ENCODE peak calls at places on chromosomes 11 and 22, in four cellular contexts. L, U, G and A are unnamed samples.

GRCh38 chr22:23071163-23072034 is 1.1 kb downstream of the GNAZ start:
- DNase-seq in L (no peak), U (no peak), G (no peak), A (peak)

GRCh38 chr22:22865311-22866072 is 22.1 kb upstream of the IGLL5 start:
- DNase-seq in L (no peak), U (peak), G (no peak), A (no peak)

GRCh38 chr22:37604875-37605274 is 3.8 kb upstream of the GGA1 start:
- DNase-seq in L (no peak), U (no peak), G (no peak), A (no peak)

GRCh38 chr22:32810241-32811133 is 9.0 kb downstream of the TIMP3 start:
- DNase-seq in L (no peak), U (no peak), G (no peak), A (no peak)

GRCh38 chr11:68012843-68013610 is 2.9 kb downstream of the ALDH3B1 start:
- DNase-seq in L (no peak), U (no peak), G (peak), A (no peak)

GRCh38 chr11:43071338-43071737 is 240.5 kb upstream of the API5 start:
- DNase-seq in L (no peak), U (no peak), G (no peak), A (no peak)

GRCh38 chr22:26394787-26395186 is 34.3 kb upstream of the ASPHD2 start:
- DNase-seq in L (no peak), U (no peak), G (no peak), A (no peak)

GRCh38 chr11:129192150-129192549 is at the start of gene ARHGAP32:
- DNase-seq in L (peak), U (no peak), G (no peak), A (no peak)

GRCh38 chr22:35352214-35353111 is 28.4 kb upstream of the HMOX1 start:
- DNase-seq in L (peak), U (no peak), G (peak), A (no peak)

GRCh38 chr11:58675344-58676155 is 53.1 kb downstream of the CNTF start:
- DNase-seq in L (peak), U (peak), G (peak), A (peak)

GRCh38 chr11:19307498-19307897 is 66.8 kb upstream of the E2F8 start:
- DNase-seq in L (no peak), U (no peak), G (no peak), A (no peak)

GRCh38 chr11:124518900-124519541 is 24.4 kb downstream of the OR8B12 start:
- DNase-seq in L (no peak), U (no peak), G (no peak), A (no peak)

GRCh38 chr22:30474683-30475424 is 3.0 kb upstream of the SEC14L3 start:
- DNase-seq in L (no peak), U (no peak), G (no peak), A (no peak)

GRCh38 chr11:32437406-32438345 is 2.3 kb upstream of the WT1 start:
- DNase-seq in L (no peak), U (peak), G (no peak), A (no peak)

GRCh38 chr11:79515781-79516180 is 75.0 kb upstream of the TENM4 start:
- DNase-seq in L (no peak), U (no peak), G (no peak), A (no peak)

GRCh38 chr11:84543367-84544159 is 1083.6 kb downstream of the DLG2 start:
- DNase-seq in L (no peak), U (no peak), G (no peak), A (no peak)

GRCh38 chr22:19522190-19522880 is 1.9 kb downstream of the CLDN5 start:
- DNase-seq in L (no peak), U (no peak), G (no peak), A (no peak)

GRCh38 chr11:131070365-131070764 is 154.1 kb upstream of the SNX19 start:
- DNase-seq in L (no peak), U (no peak), G (no peak), A (no peak)
- TF ChIP-seq CTCF in L (no peak), U (no peak), G (no peak), A (no peak)

GRCh38 chr11:82719316-82719715 is 14.3 kb downstream of the FAM181B start:
- DNase-seq in L (no peak), U (no peak), G (no peak), A (no peak)
- TF ChIP-seq CTCF in L (no peak), U (no peak), G (no peak), A (no peak)

DNA sequence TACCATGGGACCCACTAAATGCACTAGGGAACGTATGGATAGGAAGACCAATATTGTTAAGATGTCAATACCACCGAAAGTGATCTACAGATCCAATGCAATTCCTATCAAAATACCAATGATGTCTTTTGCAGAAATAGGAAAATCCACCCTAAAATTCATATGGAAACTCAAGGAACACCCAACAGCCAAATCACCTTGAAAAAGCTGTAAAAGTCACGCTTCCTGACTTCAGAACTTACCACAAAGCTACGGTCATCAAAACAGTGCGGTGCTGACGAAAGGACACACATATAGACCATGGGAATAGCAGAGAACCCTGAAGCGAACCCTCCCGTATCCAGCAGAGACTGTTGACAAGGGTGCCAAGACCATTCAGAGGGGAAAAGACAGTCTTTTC is 20.5 kb downstream of the BRD1 start:
- DNase-seq in L (no peak), U (no peak), G (no peak), A (no peak)
- TF ChIP-seq CTCF in L (no peak), U (no peak), G (no peak), A (no peak)

GRCh38 chr11:122879785-122880184 is 2.8 kb upstream of the JHY start:
- DNase-seq in L (no peak), U (no peak), G (no peak), A (no peak)
- TF ChIP-seq CTCF in L (no peak), U (no peak), G (no peak), A (no peak)

DNA sequence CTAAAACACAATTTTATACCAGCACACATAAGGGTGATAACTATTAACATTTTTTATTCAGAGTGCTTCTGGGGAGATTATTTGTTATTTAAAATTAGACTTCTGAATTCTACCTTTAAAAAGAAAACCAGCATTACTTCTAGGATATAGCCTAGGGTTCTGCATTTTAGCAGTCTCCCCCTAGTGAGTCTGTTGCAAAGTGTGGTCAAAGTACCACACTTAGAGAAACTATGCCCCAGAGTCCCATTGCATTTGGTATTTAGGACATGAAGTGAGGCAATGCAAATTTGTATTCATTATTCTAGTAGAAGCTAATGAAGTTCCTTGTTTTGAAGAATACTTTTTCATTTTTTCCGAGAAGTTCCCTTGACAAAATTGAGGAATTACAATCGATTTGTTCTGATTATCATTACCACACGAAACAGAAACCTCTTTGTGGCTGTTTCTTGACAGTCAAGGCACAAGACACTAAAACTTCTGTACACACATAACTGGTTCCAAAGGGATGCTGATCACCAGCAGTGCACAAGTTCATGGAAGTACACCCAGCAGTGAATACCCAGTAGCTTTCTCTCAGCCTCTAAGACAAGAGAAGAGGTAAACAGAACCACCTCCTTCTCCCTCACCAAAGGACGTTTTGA is 27.4 kb upstream of the CCDC34 start:
- DNase-seq in L (no peak), U (no peak), G (no peak), A (no peak)
- TF ChIP-seq CTCF in L (no peak), U (no peak), G (peak), A (no peak)

GRCh38 chr11:7904910-7905309 is 26.2 kb downstream of the OR10A6 start:
- DNase-seq in L (no peak), U (no peak), G (no peak), A (no peak)
- TF ChIP-seq CTCF in L (no peak), U (no peak), G (no peak), A (no peak)

GRCh38 chr11:61769169-61769920 is 16.9 kb downstream of the MYRF start:
- DNase-seq in L (no peak), U (no peak), G (peak), A (no peak)
- TF ChIP-seq CTCF in L (no peak), U (no peak), G (peak), A (peak)

GRCh38 chr11:74316772-74317505 is 5.5 kb upstream of the P4HA3 start:
- DNase-seq in L (no peak), U (no peak), G (no peak), A (no peak)
- TF ChIP-seq CTCF in L (no peak), U (no peak), G (no peak), A (no peak)

DNA sequence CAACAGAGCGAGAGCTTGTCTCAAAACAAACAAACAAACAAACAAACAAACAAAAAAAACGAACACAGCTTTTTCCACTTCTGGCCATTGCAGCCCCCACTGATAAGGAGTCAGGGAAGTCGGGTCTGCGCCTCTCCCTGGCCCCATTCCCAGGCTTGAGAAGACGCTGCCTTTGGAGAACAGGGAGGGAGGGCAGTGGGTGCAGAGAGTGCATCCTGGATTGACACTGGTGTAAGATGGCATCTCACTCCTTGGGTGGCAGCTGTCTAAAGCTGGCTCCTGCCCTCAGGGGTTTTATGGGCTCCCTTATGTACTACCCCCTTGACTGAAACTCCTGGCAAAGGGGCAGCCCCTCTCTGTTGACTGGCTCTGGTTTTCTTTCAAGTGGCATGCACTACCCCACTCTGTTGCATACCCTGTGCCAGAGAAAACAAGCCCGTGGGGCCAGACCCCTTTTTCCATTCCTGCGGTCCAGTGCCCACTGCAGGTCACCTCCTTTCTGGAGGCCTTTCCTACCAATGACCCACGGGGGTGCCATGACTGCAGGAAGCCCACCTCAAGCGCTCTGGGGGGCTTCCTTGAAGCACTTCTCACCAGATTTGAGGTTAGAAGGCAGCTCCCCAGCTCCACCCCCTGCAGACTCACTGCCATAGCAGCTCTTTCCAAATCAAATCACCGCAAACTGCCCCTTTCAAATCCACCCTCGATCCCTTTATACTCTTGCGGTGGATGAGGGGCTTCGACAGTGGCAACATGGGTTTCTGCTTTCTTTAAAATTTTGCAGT is 12.7 kb downstream of the DRAP1 start:
- DNase-seq in L (no peak), U (no peak), G (no peak), A (no peak)
- TF ChIP-seq CTCF in L (no peak), U (peak), G (no peak), A (no peak)

GRCh38 chr11:111918390-111919256 is at the start of gene C11orf52:
- DNase-seq in L (no peak), U (no peak), G (no peak), A (no peak)
- TF ChIP-seq CTCF in L (no peak), U (no peak), G (no peak), A (no peak)